ENCODE peak calls at places on chromosomes 12 and 14, in four cellular contexts. One of them, this sample, is unnamed.
A peak's percentile ranks its signal among the peaks of the same experiment; 100 is the strongest.

GRCh38 chr12:53325539-53326061 is 4.2 kb upstream of the AAAS start:
- DNase-seq in caudate nucleus: peak; percentile 86
- DNase-seq in kidney: peak; percentile 84
- DNase-seq in pancreas: peak; percentile 77
- DNase-seq in this sample: peak; percentile 79

GRCh38 chr12:12441891-12442461 is 85.1 kb downstream of the BORCS5 start:
- DNase-seq in pancreas: no peak
- DNase-seq in caudate nucleus: no peak
- DNase-seq in kidney: no peak
- DNase-seq in this sample: no peak

GRCh38 chr12:105538880-105539279 is 208.4 kb downstream of the C12orf75 start:
- DNase-seq in kidney: no peak
- DNase-seq in pancreas: no peak
- DNase-seq in caudate nucleus: no peak
- DNase-seq in this sample: no peak

GRCh38 chr14:96803958-96804357 is 6.8 kb downstream of the VRK1 start:
- DNase-seq in kidney: no peak
- DNase-seq in caudate nucleus: no peak
- DNase-seq in pancreas: no peak
- DNase-seq in this sample: no peak

GRCh38 chr14:36580856-36581831 is 1.3 kb downstream of the NKX2-8 start:
- DNase-seq in pancreas: peak; percentile 73
- DNase-seq in caudate nucleus: no peak
- DNase-seq in kidney: peak; percentile 72
- DNase-seq in this sample: no peak

GRCh38 chr14:25132734-25133422 is 82.9 kb upstream of the STXBP6 start:
- DNase-seq in caudate nucleus: peak; percentile 51
- DNase-seq in kidney: peak; percentile 79
- DNase-seq in pancreas: peak; percentile 75
- DNase-seq in this sample: peak; percentile 34

GRCh38 chr12:70430400-70430799 is 64.3 kb downstream of the KCNMB4 start:
- DNase-seq in pancreas: no peak
- DNase-seq in caudate nucleus: no peak
- DNase-seq in kidney: no peak
- DNase-seq in this sample: no peak

GRCh38 chr14:97267509-97267908 is 470.3 kb downstream of the VRK1 start:
- DNase-seq in caudate nucleus: no peak
- DNase-seq in kidney: no peak
- DNase-seq in pancreas: no peak
- DNase-seq in this sample: no peak

GRCh38 chr12:97022831-97023230 is 115.8 kb downstream of the NEDD1 start:
- DNase-seq in kidney: no peak
- DNase-seq in pancreas: no peak
- DNase-seq in caudate nucleus: no peak
- DNase-seq in this sample: no peak

GRCh38 chr14:101761881-101762529 is 496 bp downstream of the PPP2R5C start:
- DNase-seq in pancreas: peak; percentile 84
- DNase-seq in kidney: peak; percentile 83
- DNase-seq in caudate nucleus: no peak
- DNase-seq in this sample: no peak
- H3K27ac ChIP-seq in pancreas: peak overlapping the region; percentile 51
- H3K27ac ChIP-seq in kidney: no peak overlapping the region
- H3K27ac ChIP-seq in caudate nucleus: peak overlapping the region; percentile 36
- H3K27ac ChIP-seq in this sample: peak overlapping the region; percentile 47

GRCh38 chr12:6375269-6376078 is at the start of gene SCNN1A:
- DNase-seq in caudate nucleus: no peak
- DNase-seq in kidney: peak; percentile 95
- DNase-seq in pancreas: peak; percentile 73
- DNase-seq in this sample: no peak
- H3K27ac ChIP-seq in caudate nucleus: no peak within 1 kb of the TSS
- H3K27ac ChIP-seq in kidney: peak within 1 kb of the TSS; percentile 96
- H3K27ac ChIP-seq in pancreas: peak within 1 kb of the TSS; percentile 81
- H3K27ac ChIP-seq in this sample: no peak within 1 kb of the TSS

GRCh38 chr14:93039649-93040315 is 75.9 kb downstream of the ITPK1 start:
- DNase-seq in pancreas: no peak
- DNase-seq in kidney: no peak
- DNase-seq in caudate nucleus: no peak
- DNase-seq in this sample: no peak
- H3K27ac ChIP-seq in pancreas: peak overlapping the region; percentile 8
- H3K27ac ChIP-seq in kidney: peak overlapping the region; percentile 30
- H3K27ac ChIP-seq in caudate nucleus: peak overlapping the region; percentile 94
- H3K27ac ChIP-seq in this sample: peak overlapping the region; percentile 95

GRCh38 chr14:73339206-73339605 is 101.9 kb downstream of the PAPLN start:
- DNase-seq in kidney: no peak
- DNase-seq in caudate nucleus: no peak
- DNase-seq in pancreas: no peak
- DNase-seq in this sample: no peak

GRCh38 chr14:73344304-73344703 is 107.0 kb downstream of the PAPLN start:
- DNase-seq in caudate nucleus: no peak
- DNase-seq in pancreas: no peak
- DNase-seq in kidney: no peak
- DNase-seq in this sample: no peak

GRCh38 chr14:73339846-73340565 is 102.7 kb downstream of the PAPLN start:
- DNase-seq in pancreas: no peak
- DNase-seq in caudate nucleus: no peak
- DNase-seq in kidney: no peak
- DNase-seq in this sample: no peak

GRCh38 chr14:73338551-73338950 is 101.2 kb downstream of the PAPLN start:
- DNase-seq in kidney: no peak
- DNase-seq in pancreas: no peak
- DNase-seq in caudate nucleus: no peak
- DNase-seq in this sample: no peak

DNA sequence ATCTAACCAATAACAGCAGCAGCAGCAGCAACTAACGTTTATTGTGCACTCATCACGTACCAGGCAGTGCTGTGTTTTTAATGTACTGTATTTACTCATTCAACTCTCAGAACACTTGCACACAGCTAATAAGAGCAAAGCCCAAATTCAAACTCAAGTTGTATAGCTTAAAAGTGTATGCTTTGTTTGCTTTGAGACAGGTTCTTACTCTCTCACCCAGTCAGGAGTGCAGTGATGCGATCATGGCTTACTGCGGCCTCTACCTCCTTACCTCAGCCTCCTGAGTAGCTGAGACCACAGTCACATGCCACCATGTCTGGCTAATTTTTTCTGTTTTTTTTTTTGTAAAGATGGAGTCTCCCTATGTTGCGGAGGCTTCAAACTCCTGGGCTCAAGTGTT is 105.4 kb downstream of the PAPLN start:
- DNase-seq in pancreas: no peak
- DNase-seq in kidney: no peak
- DNase-seq in caudate nucleus: no peak
- DNase-seq in this sample: no peak
- H3K27ac ChIP-seq in pancreas: no peak overlapping the region
- H3K27ac ChIP-seq in kidney: no peak overlapping the region
- H3K27ac ChIP-seq in caudate nucleus: no peak overlapping the region
- H3K27ac ChIP-seq in this sample: no peak overlapping the region

DNA sequence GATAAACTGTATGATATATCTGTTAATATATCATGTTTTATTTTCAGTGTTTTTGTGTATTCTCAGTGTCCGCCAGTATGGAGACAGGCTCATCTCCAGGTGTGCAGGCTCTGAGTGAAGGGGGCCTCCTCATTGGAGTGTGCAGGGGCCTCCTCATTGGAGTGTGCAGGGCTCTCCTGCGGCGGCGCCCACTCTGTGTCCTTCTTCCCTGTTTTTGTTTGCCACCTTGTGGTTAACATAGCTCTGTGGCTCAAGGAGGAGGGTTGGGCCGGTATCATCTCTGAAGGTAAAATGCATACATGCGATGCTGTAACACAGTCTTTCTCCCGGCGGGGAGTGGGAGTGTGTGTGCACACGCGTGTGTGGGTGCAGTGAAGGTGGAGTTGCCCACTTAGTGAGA is 429.5 kb downstream of the ZFP36L1 start:
- DNase-seq in caudate nucleus: no peak
- DNase-seq in kidney: no peak
- DNase-seq in pancreas: no peak
- DNase-seq in this sample: no peak
- H3K27ac ChIP-seq in caudate nucleus: peak overlapping the region; percentile 83
- H3K27ac ChIP-seq in kidney: peak overlapping the region; percentile 38
- H3K27ac ChIP-seq in pancreas: peak overlapping the region; percentile 13
- H3K27ac ChIP-seq in this sample: peak overlapping the region; percentile 70

GRCh38 chr14:59337151-59337611 is 128.0 kb downstream of the GPR135 start:
- DNase-seq in kidney: peak; percentile 76
- DNase-seq in pancreas: no peak
- DNase-seq in caudate nucleus: peak; percentile 11
- DNase-seq in this sample: no peak
- H3K27ac ChIP-seq in kidney: peak overlapping the region; percentile 60
- H3K27ac ChIP-seq in pancreas: no peak overlapping the region
- H3K27ac ChIP-seq in caudate nucleus: peak overlapping the region; percentile 77
- H3K27ac ChIP-seq in this sample: no peak overlapping the region

This sample was measured in substantia nigra.